ENCODE peak calls at places on chromosomes 4 and X, in seven cellular contexts. One of them, this sample, is unnamed.

GRCh38 chr4:6227412-6228157 is 27.2 kb upstream of the JAKMIP1 start:
- DNase-seq in trophoblast cell: no peak
- DNase-seq in foreskin fibroblast: no peak
- DNase-seq in body of pancreas: no peak
- DNase-seq in Peyer's patch: no peak
- DNase-seq in cardiac fibroblast: no peak
- DNase-seq in brain microvascular endothelial cell: no peak
- DNase-seq in this sample: no peak

GRCh38 chr4:111512081-111512774 is 633.0 kb upstream of the FAM241A start:
- DNase-seq in foreskin fibroblast: peak; percentile 87
- DNase-seq in body of pancreas: no peak
- DNase-seq in trophoblast cell: peak; percentile 6
- DNase-seq in cardiac fibroblast: peak; percentile 84
- DNase-seq in brain microvascular endothelial cell: peak; percentile 37
- DNase-seq in Peyer's patch: no peak
- DNase-seq in this sample: peak; percentile 80

GRCh38 chrX:31132803-31133202 is 61.0 kb upstream of the FTHL17 start:
- DNase-seq in trophoblast cell: no peak
- DNase-seq in Peyer's patch: no peak
- DNase-seq in foreskin fibroblast: no peak
- DNase-seq in brain microvascular endothelial cell: no peak
- DNase-seq in body of pancreas: no peak
- DNase-seq in cardiac fibroblast: no peak
- DNase-seq in this sample: no peak

GRCh38 chr4:119543794-119544193 is 84.8 kb downstream of the PDE5A start:
- DNase-seq in trophoblast cell: no peak
- DNase-seq in brain microvascular endothelial cell: no peak
- DNase-seq in body of pancreas: no peak
- DNase-seq in foreskin fibroblast: peak; percentile 13
- DNase-seq in Peyer's patch: no peak
- DNase-seq in cardiac fibroblast: no peak
- DNase-seq in this sample: no peak

GRCh38 chr4:176498857-176499256 is 179.1 kb downstream of the SPCS3 start:
- DNase-seq in foreskin fibroblast: peak; percentile 82
- DNase-seq in cardiac fibroblast: peak; percentile 25
- DNase-seq in brain microvascular endothelial cell: peak; percentile 73
- DNase-seq in Peyer's patch: no peak
- DNase-seq in trophoblast cell: no peak
- DNase-seq in body of pancreas: no peak
- DNase-seq in this sample: no peak

GRCh38 chrX:3520458-3520857 is 174.0 kb upstream of the MXRA5 start:
- DNase-seq in foreskin fibroblast: no peak
- DNase-seq in trophoblast cell: no peak
- DNase-seq in cardiac fibroblast: no peak
- DNase-seq in body of pancreas: no peak
- DNase-seq in brain microvascular endothelial cell: no peak
- DNase-seq in Peyer's patch: no peak
- DNase-seq in this sample: no peak

GRCh38 chr4:36187723-36188333 is 56.5 kb downstream of the ARAP2 start:
- DNase-seq in cardiac fibroblast: peak; percentile 35
- DNase-seq in body of pancreas: no peak
- DNase-seq in Peyer's patch: no peak
- DNase-seq in trophoblast cell: no peak
- DNase-seq in foreskin fibroblast: peak; percentile 27
- DNase-seq in brain microvascular endothelial cell: peak; percentile 4
- DNase-seq in this sample: no peak

GRCh38 chr4:80610845-80611244 is 275.3 kb downstream of the CFAP299 start:
- DNase-seq in trophoblast cell: no peak
- DNase-seq in brain microvascular endothelial cell: peak; percentile 27
- DNase-seq in Peyer's patch: peak; percentile 83
- DNase-seq in body of pancreas: no peak
- DNase-seq in cardiac fibroblast: no peak
- DNase-seq in foreskin fibroblast: peak; percentile 67
- DNase-seq in this sample: peak; percentile 49

GRCh38 chr4:173169428-173170209 is 1.0 kb downstream of the GALNT7 start:
- DNase-seq in foreskin fibroblast: peak; percentile 82
- DNase-seq in brain microvascular endothelial cell: no peak
- DNase-seq in Peyer's patch: peak; percentile 73
- DNase-seq in trophoblast cell: peak; percentile 52
- DNase-seq in cardiac fibroblast: peak; percentile 76
- DNase-seq in body of pancreas: peak; percentile 57
- DNase-seq in this sample: no peak

GRCh38 chr4:20095805-20096541 is 155.7 kb upstream of the SLIT2 start:
- DNase-seq in brain microvascular endothelial cell: no peak
- DNase-seq in foreskin fibroblast: peak; percentile 17
- DNase-seq in body of pancreas: no peak
- DNase-seq in trophoblast cell: no peak
- DNase-seq in cardiac fibroblast: no peak
- DNase-seq in Peyer's patch: no peak
- DNase-seq in this sample: no peak

GRCh38 chr4:150769235-150769634 is 187.3 kb downstream of the MAB21L2 start:
- DNase-seq in brain microvascular endothelial cell: peak; percentile 62
- DNase-seq in foreskin fibroblast: peak; percentile 77
- DNase-seq in body of pancreas: peak; percentile 64
- DNase-seq in trophoblast cell: no peak
- DNase-seq in Peyer's patch: no peak
- DNase-seq in cardiac fibroblast: peak; percentile 61
- DNase-seq in this sample: peak; percentile 37

GRCh38 chr4:2837110-2837903 is 6.3 kb upstream of the ADD1 start:
- DNase-seq in foreskin fibroblast: no peak
- DNase-seq in trophoblast cell: no peak
- DNase-seq in cardiac fibroblast: no peak
- DNase-seq in body of pancreas: no peak
- DNase-seq in brain microvascular endothelial cell: no peak
- DNase-seq in Peyer's patch: peak; percentile 14
- DNase-seq in this sample: no peak

GRCh38 chrX:21158678-21159077 is 215.5 kb upstream of the CNKSR2 start:
- DNase-seq in Peyer's patch: no peak
- DNase-seq in brain microvascular endothelial cell: no peak
- DNase-seq in cardiac fibroblast: no peak
- DNase-seq in body of pancreas: no peak
- DNase-seq in foreskin fibroblast: no peak
- DNase-seq in trophoblast cell: no peak
- DNase-seq in this sample: no peak

GRCh38 chrX:125205084-125205917 is 114.4 kb upstream of the TEX13C start:
- DNase-seq in Peyer's patch: no peak
- DNase-seq in cardiac fibroblast: no peak
- DNase-seq in brain microvascular endothelial cell: peak; percentile 22
- DNase-seq in trophoblast cell: no peak
- DNase-seq in foreskin fibroblast: peak; percentile 0
- DNase-seq in body of pancreas: peak; percentile 64
- DNase-seq in this sample: peak; percentile 42

GRCh38 chr4:179595671-179596410 is 2153.6 kb upstream of the AGA start:
- DNase-seq in brain microvascular endothelial cell: peak; percentile 75
- DNase-seq in Peyer's patch: no peak
- DNase-seq in trophoblast cell: no peak
- DNase-seq in body of pancreas: no peak
- DNase-seq in foreskin fibroblast: peak; percentile 16
- DNase-seq in cardiac fibroblast: peak; percentile 11
- DNase-seq in this sample: peak; percentile 42

GRCh38 chrX:23980063-23980462 is 46.9 kb downstream of the KLHL15 start:
- DNase-seq in trophoblast cell: no peak
- DNase-seq in brain microvascular endothelial cell: no peak
- DNase-seq in foreskin fibroblast: peak; percentile 17
- DNase-seq in Peyer's patch: no peak
- DNase-seq in body of pancreas: no peak
- DNase-seq in cardiac fibroblast: no peak
- DNase-seq in this sample: no peak

GRCh38 chr4:113576947-113577678 is 184.4 kb downstream of the CAMK2D start:
- DNase-seq in Peyer's patch: no peak
- DNase-seq in cardiac fibroblast: no peak
- DNase-seq in body of pancreas: no peak
- DNase-seq in foreskin fibroblast: no peak
- DNase-seq in brain microvascular endothelial cell: no peak
- DNase-seq in trophoblast cell: no peak
- DNase-seq in this sample: no peak

GRCh38 chr4:113579360-113579759 is 182.2 kb downstream of the CAMK2D start:
- DNase-seq in cardiac fibroblast: no peak
- DNase-seq in trophoblast cell: no peak
- DNase-seq in Peyer's patch: no peak
- DNase-seq in body of pancreas: no peak
- DNase-seq in brain microvascular endothelial cell: no peak
- DNase-seq in foreskin fibroblast: no peak
- DNase-seq in this sample: no peak

GRCh38 chr4:113572620-113573019 is 188.9 kb downstream of the CAMK2D start:
- DNase-seq in foreskin fibroblast: no peak
- DNase-seq in cardiac fibroblast: no peak
- DNase-seq in body of pancreas: no peak
- DNase-seq in trophoblast cell: no peak
- DNase-seq in brain microvascular endothelial cell: no peak
- DNase-seq in Peyer's patch: no peak
- DNase-seq in this sample: no peak

GRCh38 chr4:113575391-113575790 is 186.1 kb downstream of the CAMK2D start:
- DNase-seq in brain microvascular endothelial cell: peak; percentile 45
- DNase-seq in cardiac fibroblast: peak; percentile 64
- DNase-seq in body of pancreas: no peak
- DNase-seq in Peyer's patch: no peak
- DNase-seq in foreskin fibroblast: peak; percentile 54
- DNase-seq in trophoblast cell: no peak
- DNase-seq in this sample: no peak

DNA sequence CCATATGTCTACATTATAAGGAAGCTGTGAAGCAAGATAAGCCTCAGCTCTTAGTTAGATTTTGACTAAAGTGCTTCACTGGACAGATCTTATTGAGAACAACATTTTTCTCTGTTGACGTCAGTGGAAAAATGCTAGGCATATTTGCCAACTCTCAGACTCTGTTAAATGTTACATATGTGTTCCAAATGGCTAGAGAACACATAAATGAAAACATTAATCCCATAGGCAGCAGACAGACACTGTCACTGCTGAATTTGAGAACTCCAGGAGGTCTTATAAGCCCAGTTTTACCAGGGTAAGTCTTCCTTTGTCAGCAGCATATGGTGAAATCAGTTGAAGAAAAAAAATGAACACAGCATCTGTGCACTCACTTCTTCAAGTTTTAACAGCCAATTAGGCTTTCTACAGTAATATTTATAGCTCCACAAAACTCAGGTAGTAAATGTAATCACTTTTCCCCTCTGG is 186.9 kb downstream of the CAMK2D start:
- DNase-seq in cardiac fibroblast: peak; percentile 83
- DNase-seq in brain microvascular endothelial cell: peak; percentile 59
- DNase-seq in trophoblast cell: no peak
- DNase-seq in Peyer's patch: no peak
- DNase-seq in body of pancreas: no peak
- DNase-seq in foreskin fibroblast: peak; percentile 80
- DNase-seq in this sample: no peak
- H3K4me3 ChIP-seq in cardiac fibroblast: no peak overlapping the region
- H3K4me3 ChIP-seq in brain microvascular endothelial cell: no peak overlapping the region
- H3K4me3 ChIP-seq in trophoblast cell: no peak overlapping the region
- H3K4me3 ChIP-seq in Peyer's patch: no peak overlapping the region
- H3K4me3 ChIP-seq in body of pancreas: no peak overlapping the region
- H3K4me3 ChIP-seq in foreskin fibroblast: no peak overlapping the region
- H3K4me3 ChIP-seq in this sample: no peak overlapping the region

DNA sequence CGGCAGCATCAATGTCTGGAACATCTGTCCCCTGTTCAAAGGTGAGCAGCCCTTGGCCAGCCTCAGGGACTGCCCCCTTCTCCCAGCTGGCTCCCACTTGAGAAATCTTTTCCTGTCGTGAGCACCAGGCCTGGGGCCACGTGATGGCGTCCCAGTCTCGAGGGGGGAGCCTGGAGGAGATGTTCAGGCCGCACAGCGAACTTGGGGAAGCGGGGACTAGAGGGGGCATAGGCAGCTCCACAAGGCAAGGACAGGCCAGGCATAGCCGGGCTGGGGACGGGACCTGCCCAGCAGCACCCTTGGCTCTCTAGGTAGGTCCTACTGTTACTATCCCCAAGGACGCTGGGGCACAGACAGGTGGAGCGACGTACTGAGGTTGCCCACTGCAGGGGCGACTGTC is 2.7 kb downstream of the SLC6A8 start:
- DNase-seq in brain microvascular endothelial cell: no peak
- DNase-seq in cardiac fibroblast: no peak
- DNase-seq in trophoblast cell: no peak
- DNase-seq in foreskin fibroblast: no peak
- DNase-seq in body of pancreas: no peak
- DNase-seq in Peyer's patch: no peak
- DNase-seq in this sample: no peak
- H3K4me3 ChIP-seq in brain microvascular endothelial cell: no peak overlapping the region
- H3K4me3 ChIP-seq in cardiac fibroblast: no peak overlapping the region
- H3K4me3 ChIP-seq in trophoblast cell: no peak overlapping the region
- H3K4me3 ChIP-seq in foreskin fibroblast: no peak overlapping the region
- H3K4me3 ChIP-seq in body of pancreas: no peak overlapping the region
- H3K4me3 ChIP-seq in Peyer's patch: no peak overlapping the region
- H3K4me3 ChIP-seq in this sample: no peak overlapping the region

GRCh38 chr4:39480902-39481695 is 22.2 kb downstream of the LIAS start:
- DNase-seq in body of pancreas: no peak
- DNase-seq in trophoblast cell: peak; percentile 97
- DNase-seq in cardiac fibroblast: no peak
- DNase-seq in brain microvascular endothelial cell: no peak
- DNase-seq in foreskin fibroblast: no peak
- DNase-seq in Peyer's patch: no peak
- DNase-seq in this sample: no peak
- H3K4me3 ChIP-seq in body of pancreas: no peak overlapping the region
- H3K4me3 ChIP-seq in trophoblast cell: no peak overlapping the region
- H3K4me3 ChIP-seq in cardiac fibroblast: no peak overlapping the region
- H3K4me3 ChIP-seq in brain microvascular endothelial cell: no peak overlapping the region
- H3K4me3 ChIP-seq in foreskin fibroblast: no peak overlapping the region
- H3K4me3 ChIP-seq in Peyer's patch: no peak overlapping the region
- H3K4me3 ChIP-seq in this sample: no peak overlapping the region

GRCh38 chr4:22240814-22241213 is 275.1 kb downstream of the ADGRA3 start:
- DNase-seq in foreskin fibroblast: no peak
- DNase-seq in brain microvascular endothelial cell: no peak
- DNase-seq in trophoblast cell: no peak
- DNase-seq in body of pancreas: no peak
- DNase-seq in Peyer's patch: no peak
- DNase-seq in cardiac fibroblast: no peak
- DNase-seq in this sample: no peak

GRCh38 chr4:22237155-22237751 is 278.6 kb downstream of the ADGRA3 start:
- DNase-seq in brain microvascular endothelial cell: no peak
- DNase-seq in Peyer's patch: no peak
- DNase-seq in body of pancreas: peak; percentile 40
- DNase-seq in foreskin fibroblast: no peak
- DNase-seq in cardiac fibroblast: no peak
- DNase-seq in trophoblast cell: no peak
- DNase-seq in this sample: no peak

GRCh38 chr4:22241415-22241814 is 274.5 kb downstream of the ADGRA3 start:
- DNase-seq in cardiac fibroblast: no peak
- DNase-seq in brain microvascular endothelial cell: no peak
- DNase-seq in Peyer's patch: no peak
- DNase-seq in foreskin fibroblast: no peak
- DNase-seq in trophoblast cell: no peak
- DNase-seq in body of pancreas: no peak
- DNase-seq in this sample: no peak

GRCh38 chr4:22237846-22238513 is 277.9 kb downstream of the ADGRA3 start:
- DNase-seq in trophoblast cell: no peak
- DNase-seq in Peyer's patch: no peak
- DNase-seq in brain microvascular endothelial cell: no peak
- DNase-seq in body of pancreas: peak; percentile 6
- DNase-seq in cardiac fibroblast: no peak
- DNase-seq in foreskin fibroblast: no peak
- DNase-seq in this sample: no peak

DNA sequence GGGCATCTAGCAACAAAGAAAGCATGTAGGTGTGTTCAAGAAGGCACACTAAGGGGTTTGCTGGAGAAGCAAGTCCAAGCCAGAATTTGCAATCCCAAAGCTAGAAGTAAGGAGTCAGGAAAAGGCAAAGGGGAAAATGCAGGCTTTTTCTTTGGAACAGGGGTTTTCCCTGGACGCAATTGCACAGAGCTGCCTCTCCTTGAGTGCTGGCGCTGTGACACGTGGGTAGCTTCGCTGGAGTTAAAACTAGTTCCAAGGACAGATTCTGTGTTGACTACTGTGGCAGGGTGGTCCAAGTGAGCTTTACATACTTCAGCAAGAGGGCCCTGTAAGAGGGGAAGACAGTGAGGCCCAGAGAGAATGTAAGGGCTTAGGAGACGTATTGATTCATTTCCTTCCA is 277.1 kb downstream of the ADGRA3 start:
- DNase-seq in brain microvascular endothelial cell: no peak
- DNase-seq in Peyer's patch: no peak
- DNase-seq in trophoblast cell: no peak
- DNase-seq in foreskin fibroblast: peak; percentile 1
- DNase-seq in cardiac fibroblast: no peak
- DNase-seq in body of pancreas: no peak
- DNase-seq in this sample: no peak
- H3K4me3 ChIP-seq in brain microvascular endothelial cell: no peak overlapping the region
- H3K4me3 ChIP-seq in Peyer's patch: no peak overlapping the region
- H3K4me3 ChIP-seq in trophoblast cell: no peak overlapping the region
- H3K4me3 ChIP-seq in foreskin fibroblast: no peak overlapping the region
- H3K4me3 ChIP-seq in cardiac fibroblast: no peak overlapping the region
- H3K4me3 ChIP-seq in body of pancreas: no peak overlapping the region
- H3K4me3 ChIP-seq in this sample: no peak overlapping the region

This sample was measured in skeletal muscle cell.